ENCODE peak calls at places on chromosome 4, in five cellular contexts. One of them, this sample, is unnamed.

GRCh38 chr4:94532016-94532789 is 80.5 kb downstream of the PDLIM5 start:
- DNase-seq in lower lobe of right lung: no peak
- DNase-seq in endodermal cell: no peak
- DNase-seq in heart left ventricle: no peak
- DNase-seq in fibroblast of mammary gland: peak; percentile 46
- DNase-seq in this sample: no peak

GRCh38 chr4:77177196-77177595 is 20.2 kb downstream of the CCNG2 start:
- DNase-seq in endodermal cell: peak; percentile 50
- DNase-seq in lower lobe of right lung: no peak
- DNase-seq in heart left ventricle: no peak
- DNase-seq in fibroblast of mammary gland: no peak
- DNase-seq in this sample: no peak

GRCh38 chr4:166091914-166092510 is 219.0 kb downstream of the TLL1 start:
- DNase-seq in heart left ventricle: no peak
- DNase-seq in fibroblast of mammary gland: peak; percentile 56
- DNase-seq in endodermal cell: no peak
- DNase-seq in lower lobe of right lung: no peak
- DNase-seq in this sample: no peak

GRCh38 chr4:53844133-53844532 is 220.3 kb downstream of the CHIC2 start:
- DNase-seq in fibroblast of mammary gland: no peak
- DNase-seq in lower lobe of right lung: no peak
- DNase-seq in endodermal cell: no peak
- DNase-seq in heart left ventricle: no peak
- DNase-seq in this sample: no peak

GRCh38 chr4:74625981-74626380 is 168.3 kb downstream of the BTC start:
- DNase-seq in lower lobe of right lung: no peak
- DNase-seq in heart left ventricle: no peak
- DNase-seq in fibroblast of mammary gland: no peak
- DNase-seq in endodermal cell: no peak
- DNase-seq in this sample: no peak

GRCh38 chr4:70183168-70183939 is 12.2 kb upstream of the ODAM start:
- DNase-seq in heart left ventricle: no peak
- DNase-seq in lower lobe of right lung: no peak
- DNase-seq in endodermal cell: peak; percentile 71
- DNase-seq in fibroblast of mammary gland: peak; percentile 65
- DNase-seq in this sample: peak; percentile 10

GRCh38 chr4:158821228-158822009 is 52.6 kb downstream of the FNIP2 start:
- DNase-seq in lower lobe of right lung: no peak
- DNase-seq in fibroblast of mammary gland: peak; percentile 30
- DNase-seq in heart left ventricle: no peak
- DNase-seq in endodermal cell: no peak
- DNase-seq in this sample: no peak

GRCh38 chr4:149964001-149964400 is 114.2 kb upstream of the DCLK2 start:
- DNase-seq in fibroblast of mammary gland: no peak
- DNase-seq in heart left ventricle: no peak
- DNase-seq in endodermal cell: no peak
- DNase-seq in lower lobe of right lung: no peak
- DNase-seq in this sample: no peak

GRCh38 chr4:85686398-85686797 is 211.4 kb downstream of the ARHGAP24 start:
- DNase-seq in endodermal cell: no peak
- DNase-seq in heart left ventricle: no peak
- DNase-seq in fibroblast of mammary gland: no peak
- DNase-seq in lower lobe of right lung: no peak
- DNase-seq in this sample: no peak

GRCh38 chr4:13539047-13539720 is 5.1 kb downstream of the NKX3-2 start:
- DNase-seq in endodermal cell: peak; percentile 67
- DNase-seq in heart left ventricle: no peak
- DNase-seq in lower lobe of right lung: no peak
- DNase-seq in fibroblast of mammary gland: no peak
- DNase-seq in this sample: no peak

GRCh38 chr4:5894266-5894665 is 1.4 kb upstream of the CRMP1 start:
- DNase-seq in fibroblast of mammary gland: no peak
- DNase-seq in heart left ventricle: no peak
- DNase-seq in lower lobe of right lung: no peak
- DNase-seq in endodermal cell: no peak
- DNase-seq in this sample: no peak

GRCh38 chr4:78644744-78645330 is 93.3 kb downstream of the ANXA3 start:
- DNase-seq in fibroblast of mammary gland: peak; percentile 90
- DNase-seq in endodermal cell: peak; percentile 77
- DNase-seq in heart left ventricle: peak; percentile 68
- DNase-seq in lower lobe of right lung: no peak
- DNase-seq in this sample: peak; percentile 53

GRCh38 chr4:178553201-178553600 is 1111.0 kb upstream of the AGA start:
- DNase-seq in heart left ventricle: no peak
- DNase-seq in fibroblast of mammary gland: no peak
- DNase-seq in lower lobe of right lung: no peak
- DNase-seq in endodermal cell: no peak
- DNase-seq in this sample: no peak

GRCh38 chr4:118265312-118266144 is 87.3 kb downstream of the PRSS12 start:
- DNase-seq in lower lobe of right lung: peak; percentile 54
- DNase-seq in fibroblast of mammary gland: no peak
- DNase-seq in endodermal cell: no peak
- DNase-seq in heart left ventricle: no peak
- DNase-seq in this sample: no peak

GRCh38 chr4:185512516-185512915 is 22.8 kb downstream of the PDLIM3 start:
- DNase-seq in fibroblast of mammary gland: peak; percentile 60
- DNase-seq in heart left ventricle: no peak
- DNase-seq in lower lobe of right lung: no peak
- DNase-seq in endodermal cell: no peak
- DNase-seq in this sample: peak; percentile 25

GRCh38 chr4:139912423-139912822 is 241.6 kb downstream of the MAML3 start:
- DNase-seq in lower lobe of right lung: no peak
- DNase-seq in heart left ventricle: no peak
- DNase-seq in fibroblast of mammary gland: peak; percentile 47
- DNase-seq in endodermal cell: no peak
- DNase-seq in this sample: no peak

DNA sequence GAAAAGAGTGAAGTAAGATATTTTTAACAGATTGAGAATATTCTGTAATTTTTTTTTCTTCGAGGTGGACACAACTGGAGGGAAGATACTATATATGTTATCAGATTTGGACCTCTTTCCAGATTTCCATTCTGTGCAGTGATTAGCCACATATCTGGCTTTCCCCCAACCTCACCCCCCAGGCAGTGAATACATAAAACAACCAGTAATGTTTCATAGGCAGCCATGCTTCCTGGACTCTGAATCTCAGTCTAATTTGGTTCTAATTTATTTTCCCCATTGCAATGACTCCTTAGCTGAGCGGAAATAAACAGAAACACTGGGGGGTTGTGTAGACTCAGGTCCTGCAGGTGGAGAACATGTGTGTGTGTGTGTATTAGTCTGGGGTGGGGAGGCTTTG is 226.5 kb downstream of the FBXW7 start:
- DNase-seq in fibroblast of mammary gland: no peak
- DNase-seq in lower lobe of right lung: no peak
- DNase-seq in heart left ventricle: no peak
- DNase-seq in endodermal cell: no peak
- DNase-seq in this sample: no peak
- H3K4me3 ChIP-seq in fibroblast of mammary gland: no peak overlapping the region
- H3K4me3 ChIP-seq in lower lobe of right lung: no peak overlapping the region
- H3K4me3 ChIP-seq in heart left ventricle: no peak overlapping the region
- H3K4me3 ChIP-seq in endodermal cell: no peak overlapping the region
- H3K4me3 ChIP-seq in this sample: no peak overlapping the region

GRCh38 chr4:26715636-26716242 is 131.9 kb downstream of the TBC1D19 start:
- DNase-seq in lower lobe of right lung: no peak
- DNase-seq in heart left ventricle: no peak
- DNase-seq in endodermal cell: no peak
- DNase-seq in fibroblast of mammary gland: no peak
- DNase-seq in this sample: no peak

GRCh38 chr4:26717332-26717731 is 133.4 kb downstream of the TBC1D19 start:
- DNase-seq in fibroblast of mammary gland: peak; percentile 92
- DNase-seq in endodermal cell: no peak
- DNase-seq in heart left ventricle: no peak
- DNase-seq in lower lobe of right lung: no peak
- DNase-seq in this sample: peak; percentile 59

GRCh38 chr4:26723216-26723615 is 137.4 kb upstream of the STIM2 start:
- DNase-seq in heart left ventricle: no peak
- DNase-seq in endodermal cell: no peak
- DNase-seq in fibroblast of mammary gland: no peak
- DNase-seq in lower lobe of right lung: no peak
- DNase-seq in this sample: no peak

GRCh38 chr4:26721685-26722084 is 137.8 kb downstream of the TBC1D19 start:
- DNase-seq in heart left ventricle: no peak
- DNase-seq in fibroblast of mammary gland: no peak
- DNase-seq in lower lobe of right lung: no peak
- DNase-seq in endodermal cell: no peak
- DNase-seq in this sample: no peak

GRCh38 chr4:26719954-26720552 is 136.2 kb downstream of the TBC1D19 start:
- DNase-seq in heart left ventricle: no peak
- DNase-seq in endodermal cell: no peak
- DNase-seq in fibroblast of mammary gland: peak; percentile 54
- DNase-seq in lower lobe of right lung: no peak
- DNase-seq in this sample: no peak
- H3K4me3 ChIP-seq in heart left ventricle: no peak overlapping the region
- H3K4me3 ChIP-seq in endodermal cell: no peak overlapping the region
- H3K4me3 ChIP-seq in fibroblast of mammary gland: no peak overlapping the region
- H3K4me3 ChIP-seq in lower lobe of right lung: no peak overlapping the region
- H3K4me3 ChIP-seq in this sample: no peak overlapping the region

GRCh38 chr4:121377065-121377464 is 3.8 kb downstream of the QRFPR start:
- DNase-seq in fibroblast of mammary gland: no peak
- DNase-seq in heart left ventricle: no peak
- DNase-seq in lower lobe of right lung: no peak
- DNase-seq in endodermal cell: no peak
- DNase-seq in this sample: no peak
- H3K4me3 ChIP-seq in fibroblast of mammary gland: no peak overlapping the region
- H3K4me3 ChIP-seq in heart left ventricle: no peak overlapping the region
- H3K4me3 ChIP-seq in lower lobe of right lung: no peak overlapping the region
- H3K4me3 ChIP-seq in endodermal cell: no peak overlapping the region
- H3K4me3 ChIP-seq in this sample: no peak overlapping the region

GRCh38 chr4:132587626-132588025 is 561.5 kb upstream of the PCDH10 start:
- DNase-seq in heart left ventricle: no peak
- DNase-seq in lower lobe of right lung: no peak
- DNase-seq in endodermal cell: no peak
- DNase-seq in fibroblast of mammary gland: no peak
- DNase-seq in this sample: no peak

GRCh38 chr4:132593717-132594400 is 555.2 kb upstream of the PCDH10 start:
- DNase-seq in lower lobe of right lung: no peak
- DNase-seq in heart left ventricle: no peak
- DNase-seq in endodermal cell: no peak
- DNase-seq in fibroblast of mammary gland: no peak
- DNase-seq in this sample: no peak

GRCh38 chr4:132592850-132593249 is 556.2 kb upstream of the PCDH10 start:
- DNase-seq in fibroblast of mammary gland: no peak
- DNase-seq in endodermal cell: no peak
- DNase-seq in lower lobe of right lung: no peak
- DNase-seq in heart left ventricle: no peak
- DNase-seq in this sample: no peak

GRCh38 chr4:132596186-132596585 is 552.9 kb upstream of the PCDH10 start:
- DNase-seq in endodermal cell: no peak
- DNase-seq in fibroblast of mammary gland: no peak
- DNase-seq in lower lobe of right lung: no peak
- DNase-seq in heart left ventricle: no peak
- DNase-seq in this sample: no peak

DNA sequence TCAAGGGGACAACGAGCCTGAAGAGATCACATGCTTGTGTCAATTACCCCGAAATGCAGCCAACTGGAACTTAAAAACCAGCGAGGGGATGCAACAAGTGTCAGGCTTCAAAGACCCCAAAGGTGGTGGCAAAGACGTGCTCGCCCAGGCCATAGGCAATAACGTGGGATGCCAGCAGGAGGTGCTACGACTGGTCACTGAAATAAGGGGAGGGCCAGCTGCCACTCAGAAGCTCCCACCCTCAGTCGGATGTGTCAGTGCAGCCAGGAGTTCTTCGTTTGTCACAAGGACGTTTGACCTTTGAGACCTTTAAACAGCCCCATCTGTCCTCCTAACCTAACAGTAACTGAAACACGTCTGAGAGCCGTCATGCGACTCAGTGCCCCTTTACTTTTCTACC is 556.8 kb upstream of the PCDH10 start:
- DNase-seq in heart left ventricle: no peak
- DNase-seq in lower lobe of right lung: no peak
- DNase-seq in endodermal cell: peak; percentile 58
- DNase-seq in fibroblast of mammary gland: no peak
- DNase-seq in this sample: no peak
- H3K4me3 ChIP-seq in heart left ventricle: no peak overlapping the region
- H3K4me3 ChIP-seq in lower lobe of right lung: no peak overlapping the region
- H3K4me3 ChIP-seq in endodermal cell: no peak overlapping the region
- H3K4me3 ChIP-seq in fibroblast of mammary gland: no peak overlapping the region
- H3K4me3 ChIP-seq in this sample: no peak overlapping the region

This sample was measured in MG63.